ENCODE peak calls at places on chromosomes 12 and 14, in ten cellular contexts. W, R, B, N, U, Z, Y, O, G and V are unnamed samples.
A peak's percentile ranks its signal among the peaks of the same experiment; 100 is the strongest.

GRCh38 chr12:44589697-44590096 is 286.4 kb downstream of the NELL2 start:
- DNase-seq in N (no peak), O (peak; percentile 46), R (no peak), Z (peak; percentile 7), U (no peak), G (no peak), B (no peak), W (no peak), Y (no peak), V (no peak)

GRCh38 chr12:99766408-99766807 is 118.9 kb downstream of the GARIN6 start:
- DNase-seq in B (no peak), U (no peak), Y (no peak), Z (no peak), N (no peak), R (no peak), W (no peak), G (no peak), O (peak; percentile 19), V (no peak)

GRCh38 chr14:36402867-36403266 is 82.4 kb upstream of the MBIP start:
- DNase-seq in Y (no peak), Z (no peak), R (no peak), N (no peak), U (no peak), B (no peak), W (no peak), O (no peak), G (no peak), V (no peak)

GRCh38 chr12:19248929-19249602 is 119.5 kb downstream of the PLEKHA5 start:
- DNase-seq in W (no peak), Y (no peak), B (no peak), Z (no peak), O (peak; percentile 56), R (peak; percentile 30), U (no peak), N (peak; percentile 88), G (no peak), V (no peak)

GRCh38 chr14:75806247-75806876 is 145.3 kb downstream of the TTLL5 start:
- DNase-seq in U (no peak), N (no peak), G (no peak), Z (no peak), O (no peak), B (no peak), R (no peak), Y (no peak), W (no peak), V (no peak)

GRCh38 chr12:123105427-123105826 is 45.5 kb downstream of the PITPNM2 start:
- DNase-seq in B (no peak), O (no peak), R (no peak), U (no peak), G (no peak), Z (no peak), Y (no peak), N (no peak), W (no peak), V (no peak)

GRCh38 chr14:39267592-39268112 is 33.9 kb downstream of the MIA2 start:
- DNase-seq in Y (no peak), R (no peak), Z (no peak), G (no peak), B (no peak), N (no peak), U (peak; percentile 76), W (no peak), O (peak; percentile 56), V (no peak)

GRCh38 chr14:106277503-106277902 is 751.1 kb downstream of the TMEM121 start:
- DNase-seq in G (no peak), U (peak; percentile 41), Z (no peak), O (no peak), N (no peak), B (no peak), W (peak; percentile 17), R (no peak), Y (no peak), V (no peak)

GRCh38 chr12:107864235-107864634 is 89.7 kb downstream of the ASCL4 start:
- DNase-seq in B (no peak), O (no peak), R (no peak), Z (no peak), W (no peak), G (no peak), N (no peak), Y (no peak), U (no peak), V (no peak)

GRCh38 chr12:2794736-2795289 is at the start of gene FKBP4:
- DNase-seq in Z (peak; percentile 69), U (peak; percentile 89), B (peak; percentile 88), W (peak; percentile 87), G (peak; percentile 92), O (peak; percentile 84), R (peak; percentile 84), N (peak; percentile 73), Y (peak; percentile 95), V (peak; percentile 95)

GRCh38 chr14:22850944-22851790 is 14.8 kb downstream of the MMP14 start:
- DNase-seq in Z (peak; percentile 98), N (peak; percentile 98), Y (peak; percentile 94), R (no peak), O (peak; percentile 99), W (no peak), U (no peak), B (no peak), G (peak; percentile 73), V (peak; percentile 77)

GRCh38 chr12:12474471-12474928 is 88.2 kb downstream of the DUSP16 start:
- DNase-seq in W (no peak), Y (no peak), R (no peak), G (no peak), Z (no peak), N (no peak), U (no peak), O (no peak), B (no peak), V (no peak)

GRCh38 chr14:54866588-54866987 is 36.0 kb downstream of the GCH1 start:
- DNase-seq in B (no peak), R (no peak), O (no peak), U (no peak), Y (no peak), Z (no peak), N (peak; percentile 31), G (no peak), W (no peak), V (no peak)

GRCh38 chr12:13071305-13072280 is 27.4 kb downstream of the FAM234B start:
- DNase-seq in G (no peak), U (no peak), N (no peak), Y (no peak), B (no peak), O (peak; percentile 50), W (no peak), Z (no peak), R (no peak), V (no peak)

GRCh38 chr14:66944872-66945271 is 244.4 kb upstream of the GARIN2 start:
- DNase-seq in Z (peak; percentile 48), Y (no peak), G (no peak), W (no peak), N (peak; percentile 41), O (peak; percentile 34), R (peak; percentile 64), B (no peak), U (peak; percentile 24), V (no peak)

GRCh38 chr14:91257328-91258020 is 13.0 kb upstream of the GPR68 start:
- DNase-seq in R (peak; percentile 10), Z (no peak), N (no peak), Y (no peak), B (no peak), U (no peak), G (no peak), O (no peak), W (no peak), V (no peak)

DNA sequence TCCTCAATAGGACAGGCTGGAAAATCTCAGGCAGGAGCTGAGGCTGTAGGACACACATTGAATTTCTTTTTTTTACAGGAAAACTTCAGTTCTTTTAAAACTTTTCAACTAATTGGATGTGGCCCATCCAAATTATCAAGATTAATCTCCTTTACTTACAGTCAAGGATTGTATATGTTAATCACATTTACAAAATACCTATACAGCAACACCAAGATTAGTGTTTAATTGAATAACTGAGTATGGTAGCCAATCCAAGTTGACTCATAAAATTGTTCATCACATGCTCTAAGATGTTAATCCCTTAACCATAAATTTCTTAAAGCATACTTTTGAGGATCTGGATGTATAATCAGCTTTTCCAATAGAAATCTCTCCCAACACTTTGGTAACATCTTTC is 236.1 kb upstream of the DCN start:
- DNase-seq in O (no peak), B (no peak), W (no peak), R (no peak), U (no peak), Z (no peak), N (no peak), Y (no peak), G (no peak), V (no peak)
- H3K27ac ChIP-seq in O (no peak overlapping the region), B (no peak overlapping the region), W (no peak overlapping the region), R (no peak overlapping the region), U (no peak overlapping the region), Z (no peak overlapping the region), N (no peak overlapping the region), Y (no peak overlapping the region), G (no peak overlapping the region), V (no peak overlapping the region)

DNA sequence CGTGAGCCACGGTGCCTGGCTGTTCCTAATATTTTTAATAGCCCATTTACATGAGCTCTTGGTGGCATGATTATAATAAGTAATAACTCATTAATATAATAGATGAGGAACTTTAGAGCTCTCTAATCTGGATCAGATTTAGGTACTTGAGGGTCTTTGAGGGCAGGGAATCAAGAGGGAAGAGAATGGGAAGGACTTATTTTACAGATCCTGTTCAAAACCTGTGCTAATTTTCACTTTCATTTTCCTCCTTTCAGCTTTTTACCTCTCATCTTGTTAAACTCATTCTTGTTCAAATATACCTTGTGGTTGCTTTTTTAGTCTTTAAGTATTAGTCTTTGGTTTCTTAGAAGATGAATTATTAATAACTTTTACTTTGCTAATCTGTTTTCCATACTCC is 5.6 kb downstream of the NECAP1 start:
- DNase-seq in Z (no peak), G (no peak), B (no peak), N (no peak), Y (no peak), R (no peak), U (no peak), W (peak; percentile 20), O (no peak), V (no peak)
- H3K4me1 ChIP-seq in Z (peaks cover 4% of the 10 kb centered on the region), G (peaks cover 42% of the 10 kb centered on the region), B (peaks cover 62% of the 10 kb centered on the region), N (no peaks in the 10 kb centered on the region), Y (peaks cover 9% of the 10 kb centered on the region), R (peaks cover 8% of the 10 kb centered on the region), U (peaks cover 26% of the 10 kb centered on the region), W (peaks cover 63% of the 10 kb centered on the region), O (peaks cover 4% of the 10 kb centered on the region), V (peaks cover 29% of the 10 kb centered on the region)

GRCh38 chr14:73795466-73795865 is 56.2 kb upstream of the PTGR2 start:
- DNase-seq in Y (no peak), B (no peak), U (no peak), G (no peak), O (no peak), N (no peak), W (no peak), Z (no peak), R (no peak), V (no peak)
- H3K27ac ChIP-seq in Y (peak overlapping the region; percentile 24), B (no peak overlapping the region), U (no peak overlapping the region), G (peak overlapping the region; percentile 48), O (peak overlapping the region; percentile 81), N (peak overlapping the region; percentile 68), W (no peak overlapping the region), Z (peak overlapping the region; percentile 43), R (peak overlapping the region; percentile 64), V (no peak overlapping the region)

DNA sequence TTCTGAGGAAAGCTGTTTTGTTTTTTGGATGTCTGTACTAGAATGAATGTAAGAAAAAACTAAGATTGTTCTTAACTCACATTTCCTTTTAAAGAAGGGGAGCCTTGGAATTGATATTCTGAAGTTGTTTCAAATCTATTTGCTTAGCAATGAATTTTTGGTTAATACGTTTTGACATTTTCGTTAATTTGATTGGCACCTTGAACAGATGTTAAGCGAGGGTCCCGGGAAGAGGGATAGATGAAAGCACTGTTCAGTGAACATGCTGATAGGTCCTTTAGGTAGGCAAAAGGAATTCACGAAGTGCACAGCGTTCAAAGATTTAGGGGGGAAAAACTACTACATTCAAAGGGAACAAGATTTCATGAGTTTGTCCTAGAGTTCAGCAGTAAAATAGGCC is 1.7 kb downstream of the SLC39A9 start:
- DNase-seq in N (no peak), O (no peak), Z (no peak), Y (no peak), G (no peak), W (no peak), B (no peak), U (no peak), R (no peak), V (no peak)
- H3K4me1 ChIP-seq in N (peaks cover 1% of the 10 kb centered on the region), O (peaks cover 21% of the 10 kb centered on the region), Z (peaks cover 34% of the 10 kb centered on the region), Y (peaks cover 19% of the 10 kb centered on the region), G (peaks cover 48% of the 10 kb centered on the region), W (peaks cover 50% of the 10 kb centered on the region), B (peaks cover 52% of the 10 kb centered on the region), U (peaks cover 38% of the 10 kb centered on the region), R (peaks cover 38% of the 10 kb centered on the region), V (peaks cover 40% of the 10 kb centered on the region)